ENCODE peak calls at places on chromosomes 3 and 15, in eight cellular contexts. One of them, this sample, is unnamed.

GRCh38 chr3:67463656-67464055 is 190.8 kb downstream of the SUCLG2 start:
- DNase-seq in renal cortical epithelial cell: no peak
- DNase-seq in OCI-LY7: no peak
- DNase-seq in EH: no peak
- DNase-seq in Panc1: no peak
- DNase-seq in psoas muscle: no peak
- DNase-seq in pancreas: no peak
- DNase-seq in naive thymus-derived CD8-positive, alpha-beta T cell: no peak
- DNase-seq in this sample: no peak

GRCh38 chr15:54094661-54095060 is 116.4 kb downstream of the UNC13C start:
- DNase-seq in renal cortical epithelial cell: no peak
- DNase-seq in OCI-LY7: no peak
- DNase-seq in EH: no peak
- DNase-seq in Panc1: no peak
- DNase-seq in psoas muscle: no peak
- DNase-seq in pancreas: no peak
- DNase-seq in naive thymus-derived CD8-positive, alpha-beta T cell: no peak
- DNase-seq in this sample: no peak

GRCh38 chr15:38316311-38316710 is 63.7 kb downstream of the SPRED1 start:
- DNase-seq in renal cortical epithelial cell: no peak
- DNase-seq in OCI-LY7: no peak
- DNase-seq in EH: peak; percentile 37
- DNase-seq in Panc1: no peak
- DNase-seq in psoas muscle: no peak
- DNase-seq in pancreas: no peak
- DNase-seq in naive thymus-derived CD8-positive, alpha-beta T cell: no peak
- DNase-seq in this sample: no peak

GRCh38 chr15:25401511-25401910 is 37.3 kb downstream of the UBE3A start:
- DNase-seq in renal cortical epithelial cell: no peak
- DNase-seq in OCI-LY7: no peak
- DNase-seq in EH: no peak
- DNase-seq in Panc1: no peak
- DNase-seq in psoas muscle: no peak
- DNase-seq in pancreas: no peak
- DNase-seq in naive thymus-derived CD8-positive, alpha-beta T cell: no peak
- DNase-seq in this sample: no peak

GRCh38 chr15:62150445-62150844 is 14.6 kb downstream of the C2CD4B start:
- DNase-seq in renal cortical epithelial cell: no peak
- DNase-seq in OCI-LY7: no peak
- DNase-seq in EH: no peak
- DNase-seq in Panc1: no peak
- DNase-seq in psoas muscle: no peak
- DNase-seq in pancreas: no peak
- DNase-seq in naive thymus-derived CD8-positive, alpha-beta T cell: no peak
- DNase-seq in this sample: no peak

GRCh38 chr15:92797168-92798052 is 102.7 kb upstream of the CHD2 start:
- DNase-seq in renal cortical epithelial cell: peak; percentile 86
- DNase-seq in OCI-LY7: peak; percentile 89
- DNase-seq in EH: peak; percentile 78
- DNase-seq in Panc1: no peak
- DNase-seq in psoas muscle: no peak
- DNase-seq in pancreas: peak; percentile 8
- DNase-seq in naive thymus-derived CD8-positive, alpha-beta T cell: peak; percentile 44
- DNase-seq in this sample: no peak

GRCh38 chr15:82849556-82850241 is 40.3 kb downstream of the WHAMM start:
- DNase-seq in renal cortical epithelial cell: peak; percentile 78
- DNase-seq in OCI-LY7: peak; percentile 82
- DNase-seq in EH: peak; percentile 70
- DNase-seq in Panc1: peak; percentile 35
- DNase-seq in psoas muscle: peak; percentile 81
- DNase-seq in pancreas: peak; percentile 75
- DNase-seq in naive thymus-derived CD8-positive, alpha-beta T cell: peak; percentile 33
- DNase-seq in this sample: peak; percentile 80

GRCh38 chr15:101022876-101023275 is 103.7 kb downstream of the LRRK1 start:
- DNase-seq in renal cortical epithelial cell: no peak
- DNase-seq in OCI-LY7: no peak
- DNase-seq in EH: no peak
- DNase-seq in Panc1: no peak
- DNase-seq in psoas muscle: no peak
- DNase-seq in pancreas: no peak
- DNase-seq in naive thymus-derived CD8-positive, alpha-beta T cell: no peak
- DNase-seq in this sample: peak; percentile 5

GRCh38 chr15:73887481-73887880 is 14.1 kb downstream of the TBC1D21 start:
- DNase-seq in renal cortical epithelial cell: no peak
- DNase-seq in OCI-LY7: no peak
- DNase-seq in EH: no peak
- DNase-seq in Panc1: no peak
- DNase-seq in psoas muscle: no peak
- DNase-seq in pancreas: no peak
- DNase-seq in naive thymus-derived CD8-positive, alpha-beta T cell: no peak
- DNase-seq in this sample: no peak

GRCh38 chr15:63599401-63600000 is 2.3 kb downstream of the FBXL22 start:
- DNase-seq in renal cortical epithelial cell: peak; percentile 50
- DNase-seq in OCI-LY7: peak; percentile 53
- DNase-seq in EH: peak; percentile 18
- DNase-seq in Panc1: no peak
- DNase-seq in psoas muscle: peak; percentile 66
- DNase-seq in pancreas: peak; percentile 83
- DNase-seq in naive thymus-derived CD8-positive, alpha-beta T cell: peak; percentile 26
- DNase-seq in this sample: peak; percentile 75

GRCh38 chr15:39594056-39594763 is 13.3 kb downstream of the THBS1 start:
- DNase-seq in renal cortical epithelial cell: no peak
- DNase-seq in OCI-LY7: no peak
- DNase-seq in EH: peak; percentile 65
- DNase-seq in Panc1: no peak
- DNase-seq in psoas muscle: no peak
- DNase-seq in pancreas: no peak
- DNase-seq in naive thymus-derived CD8-positive, alpha-beta T cell: no peak
- DNase-seq in this sample: no peak

GRCh38 chr3:45761831-45762230 is 34.5 kb downstream of the SLC6A20 start:
- DNase-seq in renal cortical epithelial cell: no peak
- DNase-seq in OCI-LY7: no peak
- DNase-seq in EH: no peak
- DNase-seq in Panc1: no peak
- DNase-seq in psoas muscle: no peak
- DNase-seq in pancreas: no peak
- DNase-seq in naive thymus-derived CD8-positive, alpha-beta T cell: no peak
- DNase-seq in this sample: no peak

GRCh38 chr15:36075333-36075732 is 504.1 kb upstream of the CDIN1 start:
- DNase-seq in renal cortical epithelial cell: no peak
- DNase-seq in OCI-LY7: no peak
- DNase-seq in EH: peak; percentile 35
- DNase-seq in Panc1: no peak
- DNase-seq in psoas muscle: no peak
- DNase-seq in pancreas: no peak
- DNase-seq in naive thymus-derived CD8-positive, alpha-beta T cell: no peak
- DNase-seq in this sample: no peak

GRCh38 chr3:195870442-195870841 is 37.9 kb downstream of the TNK2 start:
- DNase-seq in renal cortical epithelial cell: no peak
- DNase-seq in OCI-LY7: no peak
- DNase-seq in EH: peak; percentile 28
- DNase-seq in Panc1: no peak
- DNase-seq in psoas muscle: no peak
- DNase-seq in pancreas: no peak
- DNase-seq in naive thymus-derived CD8-positive, alpha-beta T cell: no peak
- DNase-seq in this sample: no peak

GRCh38 chr3:157300091-157300490 is 136.6 kb upstream of the PTX3 start:
- DNase-seq in renal cortical epithelial cell: no peak
- DNase-seq in OCI-LY7: no peak
- DNase-seq in EH: peak; percentile 15
- DNase-seq in Panc1: no peak
- DNase-seq in psoas muscle: no peak
- DNase-seq in pancreas: no peak
- DNase-seq in naive thymus-derived CD8-positive, alpha-beta T cell: no peak
- DNase-seq in this sample: no peak

GRCh38 chr3:49668861-49669260 is 5.3 kb upstream of the APEH start:
- DNase-seq in renal cortical epithelial cell: peak; percentile 84
- DNase-seq in OCI-LY7: no peak
- DNase-seq in EH: peak; percentile 42
- DNase-seq in Panc1: no peak
- DNase-seq in psoas muscle: no peak
- DNase-seq in pancreas: no peak
- DNase-seq in naive thymus-derived CD8-positive, alpha-beta T cell: no peak
- DNase-seq in this sample: no peak

GRCh38 chr3:175146258-175146657 is 287.1 kb downstream of the NAALADL2 start:
- DNase-seq in renal cortical epithelial cell: peak; percentile 6
- DNase-seq in OCI-LY7: no peak
- DNase-seq in EH: peak; percentile 50
- DNase-seq in Panc1: no peak
- DNase-seq in psoas muscle: no peak
- DNase-seq in pancreas: no peak
- DNase-seq in naive thymus-derived CD8-positive, alpha-beta T cell: no peak
- DNase-seq in this sample: no peak

GRCh38 chr3:31743690-31744089 is 211.0 kb downstream of the STT3B start:
- DNase-seq in renal cortical epithelial cell: no peak
- DNase-seq in OCI-LY7: no peak
- DNase-seq in EH: no peak
- DNase-seq in Panc1: no peak
- DNase-seq in psoas muscle: no peak
- DNase-seq in pancreas: no peak
- DNase-seq in naive thymus-derived CD8-positive, alpha-beta T cell: no peak
- DNase-seq in this sample: peak; percentile 43

GRCh38 chr3:15659254-15659975 is 57.9 kb downstream of the BTD start:
- DNase-seq in renal cortical epithelial cell: peak; percentile 23
- DNase-seq in OCI-LY7: no peak
- DNase-seq in EH: peak; percentile 57
- DNase-seq in Panc1: no peak
- DNase-seq in psoas muscle: no peak
- DNase-seq in pancreas: no peak
- DNase-seq in naive thymus-derived CD8-positive, alpha-beta T cell: no peak
- DNase-seq in this sample: no peak

GRCh38 chr3:5762506-5762905 is 575.0 kb downstream of the EDEM1 start:
- DNase-seq in renal cortical epithelial cell: no peak
- DNase-seq in OCI-LY7: no peak
- DNase-seq in EH: no peak
- DNase-seq in Panc1: no peak
- DNase-seq in psoas muscle: no peak
- DNase-seq in pancreas: no peak
- DNase-seq in naive thymus-derived CD8-positive, alpha-beta T cell: no peak
- DNase-seq in this sample: no peak

GRCh38 chr3:77859131-77859530 is 819.2 kb downstream of the ROBO2 start:
- DNase-seq in renal cortical epithelial cell: no peak
- DNase-seq in OCI-LY7: no peak
- DNase-seq in EH: no peak
- DNase-seq in Panc1: no peak
- DNase-seq in psoas muscle: no peak
- DNase-seq in pancreas: no peak
- DNase-seq in naive thymus-derived CD8-positive, alpha-beta T cell: no peak
- DNase-seq in this sample: no peak

GRCh38 chr3:76582098-76582497 is 457.8 kb upstream of the ROBO2 start:
- DNase-seq in renal cortical epithelial cell: no peak
- DNase-seq in OCI-LY7: no peak
- DNase-seq in EH: no peak
- DNase-seq in Panc1: no peak
- DNase-seq in psoas muscle: no peak
- DNase-seq in pancreas: no peak
- DNase-seq in naive thymus-derived CD8-positive, alpha-beta T cell: no peak
- DNase-seq in this sample: no peak

This sample was measured in heart left ventricle.